ENCODE peak calls at places on chromosomes 13 and 19, in eight cellular contexts. F is natural killer cell treated with Interleukin-12 subunit alpha and Interleukin-12 subunit beta and Interleukin-15 and Interleukin-18, amount 100 ng/mL, for 72 hours; P is T-helper 1 cell; T is thoracic aorta; N is occipital lobe; J is activated naive CD4-positive, alpha-beta T cell; U is foreskin fibroblast; Q is sciatic nerve. G is an unnamed sample.

GRCh38 chr13:28355822-28356371 is 139.0 kb downstream of the FLT1 start:
- DNase-seq in F (no peak), P (no peak), T (no peak), N (no peak), J (no peak), U (peak), Q (no peak), G (no peak)

GRCh38 chr13:95627590-95627989 is 16.9 kb downstream of the DZIP1 start:
- DNase-seq in F (no peak), P (no peak), T (no peak), N (no peak), J (no peak), U (peak), Q (no peak), G (no peak)

GRCh38 chr13:93248627-93249047 is 22.0 kb downstream of the GPC6 start:
- DNase-seq in F (no peak), P (no peak), T (no peak), N (no peak), J (no peak), U (peak), Q (no peak), G (no peak)

GRCh38 chr19:9323557-9323918 is 441 bp upstream of the ZNF559 start:
- DNase-seq in F (peak), P (no peak), T (peak), N (peak), J (no peak), U (peak), Q (peak), G (peak)

GRCh38 chr13:27770809-27771208 is 21.5 kb upstream of the GSX1 start:
- DNase-seq in F (no peak), P (no peak), T (no peak), N (no peak), J (no peak), U (peak), Q (no peak), G (no peak)

GRCh38 chr19:42295831-42296525 is 6.0 kb upstream of the PRR19 start:
- DNase-seq in F (peak), P (peak), T (no peak), N (peak), J (peak), U (peak), Q (peak), G (peak)

GRCh38 chr19:1324792-1325567 is 39.3 kb downstream of the EFNA2 start:
- DNase-seq in F (no peak), P (no peak), T (no peak), N (no peak), J (no peak), U (peak), Q (peak), G (no peak)

GRCh38 chr19:12034610-12035009 is 869 bp downstream of the ZNF433 start:
- DNase-seq in F (no peak), P (no peak), T (no peak), N (no peak), J (no peak), U (peak), Q (no peak), G (no peak)

GRCh38 chr19:38617764-38618589 is at the start of gene MAP4K1:
- DNase-seq in F (peak), P (peak), T (no peak), N (no peak), J (peak), U (no peak), Q (peak), G (peak)

GRCh38 chr19:17950310-17951150 is 16.4 kb upstream of the KCNN1 start:
- DNase-seq in F (peak), P (no peak), T (no peak), N (no peak), J (no peak), U (no peak), Q (no peak), G (peak)

GRCh38 chr19:10805758-10806247 is 30.2 kb downstream of the TMED1 start:
- DNase-seq in F (no peak), P (no peak), T (no peak), N (no peak), J (no peak), U (no peak), Q (no peak), G (no peak)

GRCh38 chr19:1424182-1424955 is 13.8 kb upstream of the RPS15 start:
- DNase-seq in F (no peak), P (no peak), T (no peak), N (no peak), J (no peak), U (no peak), Q (no peak), G (no peak)

GRCh38 chr19:488505-489417 is 7.5 kb upstream of the MADCAM1 start:
- DNase-seq in F (peak), P (peak), T (peak), N (peak), J (peak), U (peak), Q (peak), G (peak)

GRCh38 chr19:29311391-29311790 is 98.4 kb upstream of the UQCRFS1 start:
- DNase-seq in F (no peak), P (no peak), T (no peak), N (peak), J (no peak), U (no peak), Q (no peak), G (no peak)

GRCh38 chr13:112741835-112742570 is 52.2 kb downstream of the ATP11A start:
- DNase-seq in F (peak), P (no peak), T (no peak), N (no peak), J (no peak), U (no peak), Q (no peak), G (no peak)

GRCh38 chr19:18606281-18607221 is at the start of gene CRLF1:
- DNase-seq in F (no peak), P (no peak), T (no peak), N (no peak), J (no peak), U (no peak), Q (no peak), G (no peak)

G was measured in CD8-positive, alpha-beta T cell.